ENCODE peak calls at places on chromosome 7, in eight cellular contexts. R is GM04504, F is GM12864, J is T-cell, N is T follicular helper cell, E is foreskin fibroblast, M is ovary, C is hypothalamus. H is an unnamed sample.

GRCh38 chr7:121307021-121307575 is 21.7 kb upstream of the WNT16 start:
- DNase-seq in R (no peak), F (no peak), J (no peak), N (no peak), E (no peak), M (no peak), C (no peak), H (no peak)

GRCh38 chr7:98398567-98399372 is 2.1 kb downstream of the BAIAP2L1 start:
- DNase-seq in R (no peak), F (no peak), J (no peak), N (no peak), E (peak; percentile 24), M (no peak), C (no peak), H (no peak)

GRCh38 chr7:5686131-5686530 is 95.3 kb downstream of the RNF216 start:
- DNase-seq in R (no peak), F (no peak), J (no peak), N (no peak), E (no peak), M (no peak), C (no peak), H (no peak)

GRCh38 chr7:77460057-77460486 is 43.9 kb upstream of the GSAP start:
- DNase-seq in R (no peak), F (no peak), J (no peak), N (no peak), E (peak; percentile 25), M (no peak), C (no peak), H (no peak)

GRCh38 chr7:72430531-72430930 is 18.4 kb upstream of the CALN1 start:
- DNase-seq in R (no peak), F (no peak), J (no peak), N (no peak), E (no peak), M (no peak), C (no peak), H (no peak)

GRCh38 chr7:9453521-9453920 is 1020.1 kb downstream of the NXPH1 start:
- DNase-seq in R (no peak), F (no peak), J (no peak), N (no peak), E (no peak), M (no peak), C (no peak), H (no peak)

GRCh38 chr7:87414400-87415188 is 60.9 kb downstream of the ABCB4 start:
- DNase-seq in R (no peak), F (no peak), J (no peak), N (no peak), E (peak; percentile 65), M (no peak), C (no peak), H (no peak)

GRCh38 chr7:12434012-12434642 is 30.5 kb upstream of the VWDE start:
- DNase-seq in R (no peak), F (no peak), J (no peak), N (no peak), E (peak; percentile 33), M (no peak), C (no peak), H (no peak)

GRCh38 chr7:40647719-40648118 is 512.9 kb downstream of the SUGCT start:
- DNase-seq in R (no peak), F (no peak), J (no peak), N (no peak), E (no peak), M (no peak), C (no peak), H (no peak)

GRCh38 chr7:20560325-20561180 is 54.9 kb upstream of the ABCB5 start:
- DNase-seq in R (no peak), F (no peak), J (no peak), N (no peak), E (no peak), M (no peak), C (no peak), H (no peak)

GRCh38 chr7:136027160-136027559 is 50.0 kb upstream of the MTPN start:
- DNase-seq in R (no peak), F (no peak), J (no peak), N (no peak), E (no peak), M (no peak), C (no peak), H (no peak)

GRCh38 chr7:86818903-86819302 is 175.2 kb downstream of the GRM3 start:
- DNase-seq in R (no peak), F (no peak), J (no peak), N (no peak), E (no peak), M (no peak), C (no peak), H (no peak)